ENCODE peak calls at places on chromosomes 5 and 9, in six cellular contexts. V is adrenal gland, G is mesothelial cell of epicardium, R is HepG2, C is IMR-90, Z is astrocyte of the cerebellum. F is an unnamed sample.

GRCh38 chr9:99787552-99787951 is 34.1 kb upstream of the NR4A3 start:
- DNase-seq in V (no peak), G (no peak), R (no peak), C (no peak), Z (no peak), F (no peak)

GRCh38 chr5:56259002-56259511 is 25.9 kb upstream of the ANKRD55 start:
- DNase-seq in V (no peak), G (no peak), R (peak), C (peak), Z (peak), F (no peak)

GRCh38 chr5:42970636-42971559 is 69.2 kb downstream of the ANXA2R start:
- DNase-seq in V (peak), G (no peak), R (no peak), C (no peak), Z (no peak), F (no peak)

GRCh38 chr5:88722546-88722945 is 160.4 kb downstream of the MEF2C start:
- DNase-seq in V (no peak), G (no peak), R (no peak), C (no peak), Z (no peak), F (no peak)

GRCh38 chr9:38178282-38178681 is 109.3 kb upstream of the SHB start:
- DNase-seq in V (no peak), G (no peak), R (no peak), C (no peak), Z (no peak), F (no peak)

GRCh38 chr5:151005975-151006576 is 14.3 kb upstream of the GPX3 start:
- DNase-seq in V (peak), G (no peak), R (no peak), C (peak), Z (no peak), F (no peak)

GRCh38 chr5:168691891-168692290 is 112.7 kb upstream of the PANK3 start:
- DNase-seq in V (no peak), G (no peak), R (no peak), C (no peak), Z (no peak), F (no peak)

GRCh38 chr5:150710165-150710564 is 9.3 kb upstream of the RBM22 start:
- DNase-seq in V (no peak), G (no peak), R (no peak), C (no peak), Z (no peak), F (no peak)

GRCh38 chr5:81825237-81825636 is 74.3 kb upstream of the SSBP2 start:
- DNase-seq in V (peak), G (no peak), R (no peak), C (peak), Z (peak), F (no peak)

GRCh38 chr9:110638381-110638954 is 30.1 kb upstream of the MUSK start:
- DNase-seq in V (no peak), G (no peak), R (no peak), C (peak), Z (peak), F (no peak)

GRCh38 chr9:129878253-129878652 is 43.0 kb downstream of the USP20 start:
- DNase-seq in V (no peak), G (no peak), R (no peak), C (no peak), Z (no peak), F (no peak)

GRCh38 chr9:129879991-129880653 is 44.9 kb downstream of the USP20 start:
- DNase-seq in V (no peak), G (no peak), R (no peak), C (no peak), Z (no peak), F (no peak)

GRCh38 chr9:129879103-129879699 is 43.9 kb downstream of the USP20 start:
- DNase-seq in V (no peak), G (no peak), R (no peak), C (no peak), Z (no peak), F (no peak)

GRCh38 chr9:129881547-129882324 is 46.5 kb downstream of the USP20 start:
- DNase-seq in V (no peak), G (no peak), R (no peak), C (no peak), Z (no peak), F (no peak)

DNA sequence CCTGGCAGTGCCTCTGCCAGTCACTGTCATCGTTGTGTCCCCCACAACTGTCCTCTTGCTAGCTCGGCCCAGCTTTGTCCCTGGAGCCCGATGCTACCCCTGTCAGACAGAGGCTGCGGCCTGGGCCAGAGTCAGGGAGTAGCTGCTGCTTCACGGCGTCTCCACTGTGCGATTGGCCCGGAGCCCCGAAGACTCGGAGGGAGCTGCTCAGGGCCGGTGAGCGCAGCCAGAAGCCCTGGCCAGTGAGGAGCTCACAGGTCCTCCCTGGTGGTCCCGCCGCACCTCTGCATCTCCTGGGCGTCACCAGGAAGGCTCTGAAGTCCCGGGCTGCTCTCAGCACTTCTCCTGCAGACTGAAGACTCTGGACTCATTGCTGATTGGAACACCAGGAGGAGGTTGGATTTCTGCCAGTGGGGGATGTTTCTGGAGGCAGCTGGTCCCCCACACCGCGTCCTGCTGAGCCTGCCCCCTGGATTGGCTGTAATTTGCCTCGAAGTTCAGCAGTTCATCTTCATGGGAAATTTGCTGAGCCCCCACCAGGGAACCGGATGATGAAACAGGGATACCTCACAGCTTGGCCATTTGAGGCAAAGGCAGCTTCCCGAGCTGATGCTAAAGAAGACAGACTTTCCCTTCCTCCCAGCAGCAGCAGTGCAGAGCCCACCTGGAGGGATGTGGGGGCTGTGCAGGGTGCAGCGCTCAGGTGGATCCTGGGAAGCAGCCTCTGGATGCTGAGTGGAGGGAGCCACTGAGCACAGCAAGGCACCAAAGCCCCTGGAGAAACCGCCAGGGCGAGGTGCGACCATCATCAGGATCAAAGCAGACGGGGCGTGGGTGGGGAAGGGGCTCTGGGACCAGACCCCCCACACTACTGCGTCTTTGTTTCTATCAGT is 45.6 kb downstream of the USP20 start:
- DNase-seq in V (no peak), G (no peak), R (no peak), C (peak), Z (peak), F (no peak)
- TF ChIP-seq CTCF in V (no peak), G (no peak), R (no peak), C (no peak), Z (no peak), F (no peak)

GRCh38 chr9:133518193-133518592 is 6.6 kb downstream of the MYMK start:
- DNase-seq in V (no peak), G (no peak), R (no peak), C (no peak), Z (no peak), F (no peak)

GRCh38 chr9:133518706-133519105 is 6.1 kb downstream of the MYMK start:
- DNase-seq in V (no peak), G (no peak), R (no peak), C (no peak), Z (no peak), F (no peak)

GRCh38 chr9:133516961-133517350 is 7.8 kb downstream of the MYMK start:
- DNase-seq in V (no peak), G (no peak), R (no peak), C (no peak), Z (no peak), F (no peak)

GRCh38 chr9:133516256-133516960 is 8.4 kb downstream of the MYMK start:
- DNase-seq in V (no peak), G (no peak), R (no peak), C (no peak), Z (no peak), F (no peak)

DNA sequence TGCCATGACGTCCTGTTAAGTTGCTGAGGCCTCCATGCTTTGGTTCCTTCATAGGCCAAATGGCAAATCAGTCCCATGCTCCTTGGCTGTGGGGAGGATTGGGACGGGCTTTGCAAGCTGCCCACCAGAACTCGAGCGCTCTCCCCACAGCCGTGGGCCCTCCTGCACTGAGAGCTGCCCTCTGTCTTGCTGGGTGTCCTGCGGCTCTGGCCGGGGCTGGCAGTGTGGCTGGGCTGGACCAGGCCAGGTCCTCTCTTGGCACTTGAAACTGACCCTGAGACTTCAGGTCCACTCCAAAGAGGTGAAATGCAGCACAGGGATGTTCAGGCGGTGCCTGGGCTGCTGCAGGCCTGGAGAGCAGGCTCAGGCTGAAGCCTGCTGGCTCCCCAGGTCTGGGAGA is 7.0 kb downstream of the MYMK start:
- DNase-seq in V (no peak), G (no peak), R (no peak), C (no peak), Z (no peak), F (no peak)
- TF ChIP-seq CTCF in V (no peak), G (no peak), R (no peak), C (no peak), Z (no peak), F (no peak)

GRCh38 chr5:218457-219289 is 553 bp downstream of the SDHA start:
- DNase-seq in V (peak), G (peak), R (peak), C (peak), Z (no peak), F (no peak)
- TF ChIP-seq CTCF in V (no peak), G (no peak), R (peak), C (no peak), Z (no peak), F (no peak)

DNA sequence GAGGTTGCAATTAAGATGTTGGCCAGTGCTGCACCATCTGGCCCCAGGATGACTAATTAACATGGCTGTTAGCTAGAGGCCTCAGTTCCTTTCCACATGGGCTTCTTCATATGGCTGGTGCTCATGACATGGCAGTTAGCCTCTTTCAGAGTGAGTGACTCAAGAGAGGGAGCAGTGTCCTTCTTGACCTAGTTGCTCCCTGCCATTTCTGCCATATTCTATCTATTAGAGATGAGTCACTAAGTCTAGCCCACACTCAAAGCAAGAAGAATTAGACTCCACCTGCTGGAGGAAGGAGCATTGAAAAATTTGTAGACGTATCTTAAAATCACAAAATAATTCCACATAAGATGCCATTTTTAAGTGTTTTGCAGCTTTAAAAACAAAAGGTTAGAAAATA is 651.2 kb upstream of the CCNG1 start:
- DNase-seq in V (no peak), G (no peak), R (no peak), C (no peak), Z (no peak), F (no peak)
- TF ChIP-seq CTCF in V (no peak), G (no peak), R (no peak), C (no peak), Z (no peak), F (no peak)

GRCh38 chr5:138568061-138568824 is 7.0 kb downstream of the HSPA9 start:
- DNase-seq in V (no peak), G (no peak), R (no peak), C (peak), Z (no peak), F (no peak)
- TF ChIP-seq CTCF in V (no peak), G (no peak), R (no peak), C (no peak), Z (no peak), F (peak)

GRCh38 chr5:140802781-140803271 is 2.0 kb downstream of the PCDHA3 start:
- DNase-seq in V (no peak), G (no peak), R (no peak), C (no peak), Z (no peak), F (no peak)

GRCh38 chr5:140808889-140809291 is 2.0 kb downstream of the PCDHA4 start:
- DNase-seq in V (no peak), G (no peak), R (no peak), C (no peak), Z (no peak), F (peak)

GRCh38 chr5:140801494-140801841 is 611 bp downstream of the PCDHA3 start:
- DNase-seq in V (no peak), G (no peak), R (no peak), C (no peak), Z (no peak), F (no peak)

GRCh38 chr5:140806834-140807775 is at the start of gene PCDHA4:
- DNase-seq in V (no peak), G (peak), R (peak), C (no peak), Z (no peak), F (peak)
- TF ChIP-seq CTCF in V (no peak), G (peak), R (peak), C (no peak), Z (peak), F (peak)

F was measured in type B pancreatic cell.